ENCODE peak calls at places on chromosomes 13 and 19, in four cellular contexts. One of them, this sample, is unnamed.

GRCh38 chr19:1481224-1481892 is 2.3 kb upstream of the C19orf25 start:
- DNase-seq in CD8-positive, alpha-beta memory T cell: no peak
- DNase-seq in ELF-1: no peak
- DNase-seq in C1 segment of cervical spinal cord: no peak
- DNase-seq in this sample: no peak

GRCh38 chr13:113667771-113668490 is 912 bp downstream of the GRK1 start:
- DNase-seq in CD8-positive, alpha-beta memory T cell: no peak
- DNase-seq in ELF-1: no peak
- DNase-seq in C1 segment of cervical spinal cord: no peak
- DNase-seq in this sample: no peak

GRCh38 chr19:45939792-45940514 is 25.4 kb upstream of the NANOS2 start:
- DNase-seq in CD8-positive, alpha-beta memory T cell: no peak
- DNase-seq in ELF-1: peak
- DNase-seq in C1 segment of cervical spinal cord: no peak
- DNase-seq in this sample: no peak

GRCh38 chr13:43110658-43111057 is 87.3 kb downstream of the DNAJC15 start:
- DNase-seq in CD8-positive, alpha-beta memory T cell: no peak
- DNase-seq in ELF-1: no peak
- DNase-seq in C1 segment of cervical spinal cord: no peak
- DNase-seq in this sample: no peak

GRCh38 chr19:49119411-49120324 is at the start of gene PPFIA3:
- DNase-seq in CD8-positive, alpha-beta memory T cell: peak
- DNase-seq in ELF-1: peak
- DNase-seq in C1 segment of cervical spinal cord: peak
- DNase-seq in this sample: peak

GRCh38 chr19:50003810-50004419 is 21.3 kb downstream of the VRK3 start:
- DNase-seq in CD8-positive, alpha-beta memory T cell: no peak
- DNase-seq in ELF-1: no peak
- DNase-seq in C1 segment of cervical spinal cord: no peak
- DNase-seq in this sample: no peak

GRCh38 chr19:6890938-6891337 is 3.6 kb downstream of the ADGRE1 start:
- DNase-seq in CD8-positive, alpha-beta memory T cell: no peak
- DNase-seq in ELF-1: no peak
- DNase-seq in C1 segment of cervical spinal cord: no peak
- DNase-seq in this sample: no peak

GRCh38 chr13:21757721-21758120 is 86.8 kb downstream of the FGF9 start:
- DNase-seq in CD8-positive, alpha-beta memory T cell: no peak
- DNase-seq in ELF-1: no peak
- DNase-seq in C1 segment of cervical spinal cord: no peak
- DNase-seq in this sample: no peak

GRCh38 chr19:35856546-35857149 is at the start of gene KIRREL2:
- DNase-seq in CD8-positive, alpha-beta memory T cell: no peak
- DNase-seq in ELF-1: no peak
- DNase-seq in C1 segment of cervical spinal cord: no peak
- DNase-seq in this sample: no peak

GRCh38 chr13:113916330-113916815 is 52.5 kb upstream of the GAS6 start:
- DNase-seq in CD8-positive, alpha-beta memory T cell: no peak
- DNase-seq in ELF-1: no peak
- DNase-seq in C1 segment of cervical spinal cord: no peak
- DNase-seq in this sample: no peak

GRCh38 chr19:40521276-40521675 is 54.5 kb downstream of the SPTBN4 start:
- DNase-seq in CD8-positive, alpha-beta memory T cell: no peak
- DNase-seq in ELF-1: no peak
- DNase-seq in C1 segment of cervical spinal cord: no peak
- DNase-seq in this sample: no peak

This sample was measured in amygdala.